ENCODE peak calls at places on chromosomes 16 and 17, in eight cellular contexts. C is PC-3; F is ascending aorta; Y is CD4-positive, CD25-positive, alpha-beta regulatory T cell; B is GM23248; R is CD4-positive, alpha-beta memory T cell; V is GM12878; J is tibial artery. Q is an unnamed sample.

GRCh38 chr16:28531777-28532744 is 6.7 kb downstream of the NUPR1 start:
- DNase-seq in J (peak; percentile 93), B (peak; percentile 39), V (no peak), F (no peak), Y (no peak), R (no peak), C (no peak), Q (no peak)

GRCh38 chr16:56191807-56192643 is 736 bp downstream of the GNAO1 start:
- DNase-seq in Y (no peak), V (no peak), J (no peak), B (no peak), C (no peak), R (peak; percentile 11), F (no peak), Q (no peak)

GRCh38 chr17:60534613-60535157 is 8.6 kb upstream of the APPBP2 start:
- DNase-seq in J (no peak), Y (no peak), C (no peak), F (no peak), V (no peak), R (no peak), B (no peak), Q (no peak)

GRCh38 chr17:31113939-31114338 is 19.2 kb downstream of the NF1 start:
- DNase-seq in F (no peak), J (no peak), C (no peak), R (no peak), B (no peak), V (no peak), Y (no peak), Q (no peak)

GRCh38 chr16:21172650-21173049 is 14.2 kb downstream of the LDAF1 start:
- DNase-seq in J (no peak), Y (no peak), V (no peak), B (no peak), C (no peak), F (no peak), R (no peak), Q (no peak)

GRCh38 chr16:82016964-82017363 is 5.7 kb upstream of the SDR42E1 start:
- DNase-seq in Y (no peak), V (no peak), C (no peak), J (no peak), F (no peak), B (peak; percentile 73), R (no peak), Q (no peak)

GRCh38 chr16:19703218-19703617 is 14.8 kb downstream of the KNOP1 start:
- DNase-seq in R (no peak), J (no peak), Y (no peak), C (no peak), B (no peak), V (no peak), F (no peak), Q (no peak)

GRCh38 chr16:70396209-70396904 is 42.5 kb downstream of the ST3GAL2 start:
- DNase-seq in V (no peak), Y (no peak), J (no peak), C (no peak), R (no peak), B (peak; percentile 57), F (no peak), Q (no peak)

GRCh38 chr16:64926476-64926875 is 195.4 kb downstream of the CDH11 start:
- DNase-seq in Y (no peak), B (no peak), V (no peak), R (no peak), C (no peak), J (no peak), F (no peak), Q (no peak)

GRCh38 chr16:64920211-64920610 is 201.7 kb downstream of the CDH11 start:
- DNase-seq in J (no peak), R (no peak), B (no peak), Y (no peak), C (no peak), V (no peak), F (no peak), Q (no peak)

DNA sequence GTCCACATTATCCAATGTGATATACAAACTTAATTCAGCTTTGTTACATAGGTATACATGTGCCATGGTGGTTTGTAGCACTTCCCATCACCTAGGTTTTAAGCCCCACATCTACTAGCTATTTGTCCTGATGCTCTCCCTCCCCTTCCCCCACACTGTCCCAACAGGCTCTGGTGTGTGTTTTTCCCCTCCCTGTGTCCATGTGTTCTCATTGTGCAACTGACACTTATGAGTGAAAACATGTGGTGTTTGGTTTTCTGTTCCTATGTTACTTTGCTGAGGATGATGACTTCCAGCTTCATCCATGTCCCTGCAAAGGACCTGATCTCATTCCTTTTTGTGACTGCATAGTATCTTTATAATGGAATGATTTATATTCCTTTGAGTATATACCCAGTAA is 196.7 kb downstream of the CDH11 start:
- DNase-seq in F (no peak), R (no peak), V (no peak), C (no peak), B (no peak), J (no peak), Y (no peak), Q (no peak)
- H3K4me1 ChIP-seq in F (no peaks in the 10 kb centered on the region), R (no peaks in the 10 kb centered on the region), V (no peaks in the 10 kb centered on the region), C (no peaks in the 10 kb centered on the region), B (no peaks in the 10 kb centered on the region), J (no peaks in the 10 kb centered on the region), Y (no peaks in the 10 kb centered on the region), Q (no peaks in the 10 kb centered on the region)

GRCh38 chr17:32964541-32964940 is 27.1 kb upstream of the SPACA3 start:
- DNase-seq in F (no peak), B (no peak), V (no peak), Y (no peak), C (no peak), J (no peak), R (no peak), Q (no peak)

GRCh38 chr17:32971171-32971570 is 20.5 kb upstream of the SPACA3 start:
- DNase-seq in Y (no peak), F (no peak), R (no peak), B (peak; percentile 34), V (peak; percentile 56), C (peak; percentile 65), J (no peak), Q (no peak)

GRCh38 chr17:32976131-32976530 is 15.5 kb upstream of the SPACA3 start:
- DNase-seq in F (no peak), R (no peak), V (no peak), Y (no peak), C (no peak), B (no peak), J (no peak), Q (no peak)

DNA sequence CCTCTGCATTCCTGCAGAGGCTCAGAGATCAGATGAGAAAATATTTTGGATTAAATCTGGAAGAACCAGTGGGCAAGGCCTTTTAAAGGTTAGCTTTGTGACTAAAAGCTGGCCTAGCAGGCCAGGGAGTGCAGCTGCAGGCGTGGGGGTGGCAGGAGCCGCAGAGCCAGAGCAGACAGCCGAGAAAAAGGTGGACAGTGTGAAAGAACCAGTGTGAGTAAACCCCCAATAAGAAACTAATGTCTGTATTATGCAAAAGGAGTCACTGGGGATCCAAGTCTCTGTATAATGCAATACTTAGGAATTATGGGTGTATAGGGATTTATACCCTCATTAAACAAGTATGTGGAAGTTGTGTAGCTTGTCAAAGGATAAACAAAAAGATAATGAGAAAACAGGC is 21.4 kb upstream of the SPACA3 start:
- DNase-seq in C (peak; percentile 38), V (peak; percentile 39), B (peak; percentile 23), J (no peak), R (no peak), F (no peak), Y (no peak), Q (no peak)
- H3K27ac ChIP-seq in C (no peak overlapping the region), V (peak overlapping the region; percentile 31), B (no peak overlapping the region), J (no peak overlapping the region), R (no peak overlapping the region), F (no peak overlapping the region), Y (no peak overlapping the region), Q (no peak overlapping the region)

DNA sequence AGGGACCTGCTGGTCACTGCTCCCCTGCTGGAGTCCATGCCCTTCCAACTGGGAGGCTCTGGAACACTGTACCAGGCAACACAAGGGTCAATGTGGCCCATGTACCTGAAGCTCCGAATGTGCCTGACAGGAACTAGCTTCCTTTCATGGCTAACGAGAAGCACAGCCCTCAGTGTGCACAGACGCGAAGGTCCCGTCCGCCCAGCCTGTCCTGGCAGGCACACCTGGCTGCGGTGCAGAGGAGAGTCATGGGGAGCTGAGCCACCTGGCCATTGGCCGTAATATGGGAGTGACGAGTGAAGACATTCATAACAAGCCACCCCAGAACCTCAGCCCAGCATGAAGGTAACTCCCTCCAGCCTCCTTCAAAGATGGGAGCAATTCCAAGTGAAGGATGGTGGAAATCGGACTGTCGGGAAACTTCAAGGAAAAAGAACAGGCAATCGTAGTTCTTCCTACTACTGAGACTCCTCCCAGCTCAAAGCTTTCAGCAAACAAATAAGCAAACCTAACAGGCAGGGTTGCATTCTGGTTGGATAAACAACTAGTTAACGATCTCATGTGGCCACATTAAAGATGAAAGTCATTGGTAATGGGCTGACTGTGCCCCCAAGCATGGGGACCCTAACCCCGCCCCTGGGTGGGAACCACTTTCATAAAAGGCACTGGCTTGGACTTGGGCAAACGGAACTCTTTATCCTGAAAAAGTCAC is 13.2 kb downstream of the TMEM11 start:
- DNase-seq in F (no peak), Y (no peak), V (no peak), R (no peak), B (peak; percentile 13), C (no peak), J (no peak), Q (no peak)
- H3K4me1 ChIP-seq in F (no peaks in the 10 kb centered on the region), Y (peaks cover 4% of the 10 kb centered on the region), V (peaks cover 11% of the 10 kb centered on the region), R (peaks cover 16% of the 10 kb centered on the region), B (peaks cover 27% of the 10 kb centered on the region), C (peaks cover 6% of the 10 kb centered on the region), J (peaks cover 30% of the 10 kb centered on the region), Q (no peaks in the 10 kb centered on the region)

GRCh38 chr16:8955828-8956227 is 7.9 kb downstream of the USP7 start:
- DNase-seq in Y (no peak), R (no peak), C (no peak), B (peak; percentile 39), V (no peak), F (no peak), J (no peak), Q (no peak)

GRCh38 chr16:8957509-8958157 is 6.1 kb downstream of the USP7 start:
- DNase-seq in R (no peak), Y (no peak), J (no peak), V (no peak), B (no peak), F (no peak), C (no peak), Q (no peak)

GRCh38 chr16:8958344-8958808 is 5.3 kb downstream of the USP7 start:
- DNase-seq in Y (no peak), B (peak; percentile 92), C (peak; percentile 39), R (no peak), F (no peak), V (no peak), J (no peak), Q (peak; percentile 20)

GRCh38 chr16:8957061-8957392 is 6.7 kb downstream of the USP7 start:
- DNase-seq in J (no peak), F (no peak), B (no peak), V (no peak), R (no peak), Y (no peak), C (no peak), Q (no peak)

DNA sequence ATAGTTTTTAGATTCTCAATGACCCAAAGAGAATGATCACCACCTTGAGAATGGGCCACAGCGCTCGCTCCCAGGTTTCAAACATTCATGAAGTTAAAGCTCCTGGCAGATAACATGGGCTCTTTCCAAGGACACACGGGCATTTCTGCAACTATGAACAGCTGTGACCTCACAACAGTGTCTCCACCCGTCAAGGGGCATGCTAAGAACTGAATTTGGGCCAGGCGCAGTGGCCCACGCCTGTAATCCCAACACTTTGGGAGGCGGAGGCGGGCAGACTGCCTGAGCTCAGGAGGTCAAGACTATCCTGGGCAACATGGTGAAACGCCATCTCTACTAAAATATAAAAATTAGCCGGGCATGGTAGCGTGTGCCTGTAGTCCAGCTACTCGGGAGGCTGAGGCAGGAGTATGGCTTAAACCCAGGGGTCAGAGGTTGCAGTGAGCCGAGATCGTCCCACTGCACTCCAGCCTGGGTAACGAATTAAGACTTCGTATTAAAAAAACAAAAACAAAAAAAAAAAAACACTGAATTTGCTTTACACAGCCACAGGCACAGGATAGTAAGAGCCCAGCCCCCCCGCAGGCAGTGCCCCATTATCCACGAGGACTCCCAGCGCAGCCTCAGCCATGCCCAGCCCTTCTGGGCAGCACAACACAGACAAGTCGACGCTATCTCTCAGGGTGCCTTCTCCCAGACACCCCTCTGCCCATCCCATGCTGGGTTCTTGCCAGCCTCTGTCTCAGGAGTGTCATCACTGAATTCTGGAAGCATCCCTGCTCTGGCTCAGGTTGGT is 7.2 kb downstream of the USP7 start:
- DNase-seq in J (no peak), F (no peak), R (no peak), B (peak; percentile 66), V (no peak), C (no peak), Y (no peak), Q (no peak)
- H3K27ac ChIP-seq in J (no peak overlapping the region), F (no peak overlapping the region), R (no peak overlapping the region), B (peak overlapping the region; percentile 86), V (no peak overlapping the region), C (no peak overlapping the region), Y (no peak overlapping the region), Q (no peak overlapping the region)